ENCODE peak calls at places on chromosome 11, in seven cellular contexts. One of them, this sample, is unnamed.

GRCh38 chr11:128772814-128773213 is 78.9 kb downstream of the FLI1 start:
- DNase-seq in left ventricle myocardium inferior: peak; percentile 59
- DNase-seq in stomach: peak; percentile 76
- DNase-seq in IMR-90: no peak
- DNase-seq in kidney: peak; percentile 92
- DNase-seq in left lung: peak; percentile 89
- DNase-seq in psoas muscle: peak; percentile 39
- DNase-seq in this sample: peak; percentile 82

GRCh38 chr11:108494182-108494581 is 4.0 kb downstream of the POGLUT3 start:
- DNase-seq in left ventricle myocardium inferior: no peak
- DNase-seq in kidney: no peak
- DNase-seq in left lung: no peak
- DNase-seq in psoas muscle: no peak
- DNase-seq in IMR-90: no peak
- DNase-seq in stomach: no peak
- DNase-seq in this sample: no peak

GRCh38 chr11:76601272-76601671 is 69.3 kb downstream of the LRRC32 start:
- DNase-seq in stomach: no peak
- DNase-seq in IMR-90: no peak
- DNase-seq in left lung: no peak
- DNase-seq in kidney: no peak
- DNase-seq in psoas muscle: no peak
- DNase-seq in left ventricle myocardium inferior: no peak
- DNase-seq in this sample: no peak

GRCh38 chr11:123543796-123544195 is 110.6 kb downstream of the SCN3B start:
- DNase-seq in stomach: no peak
- DNase-seq in psoas muscle: no peak
- DNase-seq in left ventricle myocardium inferior: no peak
- DNase-seq in kidney: no peak
- DNase-seq in left lung: no peak
- DNase-seq in IMR-90: peak; percentile 70
- DNase-seq in this sample: no peak

GRCh38 chr11:8533332-8533731 is 60.7 kb downstream of the STK33 start:
- DNase-seq in kidney: no peak
- DNase-seq in left ventricle myocardium inferior: no peak
- DNase-seq in IMR-90: no peak
- DNase-seq in left lung: no peak
- DNase-seq in stomach: no peak
- DNase-seq in psoas muscle: no peak
- DNase-seq in this sample: no peak

GRCh38 chr11:117128289-117128688 is 15.8 kb upstream of the PAFAH1B2 start:
- DNase-seq in stomach: no peak
- DNase-seq in left lung: no peak
- DNase-seq in kidney: no peak
- DNase-seq in left ventricle myocardium inferior: no peak
- DNase-seq in IMR-90: no peak
- DNase-seq in psoas muscle: no peak
- DNase-seq in this sample: no peak

GRCh38 chr11:62601114-62601363 is 626 bp downstream of the MTA2 start:
- DNase-seq in stomach: peak; percentile 52
- DNase-seq in IMR-90: no peak
- DNase-seq in kidney: no peak
- DNase-seq in psoas muscle: peak; percentile 64
- DNase-seq in left lung: no peak
- DNase-seq in left ventricle myocardium inferior: peak; percentile 62
- DNase-seq in this sample: no peak

GRCh38 chr11:14852571-14853177 is 39.4 kb downstream of the CYP2R1 start:
- DNase-seq in left lung: no peak
- DNase-seq in psoas muscle: no peak
- DNase-seq in kidney: no peak
- DNase-seq in IMR-90: no peak
- DNase-seq in left ventricle myocardium inferior: no peak
- DNase-seq in stomach: no peak
- DNase-seq in this sample: no peak

GRCh38 chr11:1272531-1272930 is 36.9 kb downstream of the TOLLIP start:
- DNase-seq in left ventricle myocardium inferior: no peak
- DNase-seq in left lung: peak; percentile 66
- DNase-seq in psoas muscle: no peak
- DNase-seq in IMR-90: no peak
- DNase-seq in kidney: peak; percentile 71
- DNase-seq in stomach: no peak
- DNase-seq in this sample: no peak

GRCh38 chr11:73950869-73951710 is at the start of gene DNAJB13:
- DNase-seq in left ventricle myocardium inferior: no peak
- DNase-seq in psoas muscle: no peak
- DNase-seq in kidney: peak; percentile 70
- DNase-seq in IMR-90: peak; percentile 60
- DNase-seq in left lung: no peak
- DNase-seq in stomach: peak; percentile 37
- DNase-seq in this sample: peak; percentile 64

GRCh38 chr11:96205460-96205809 is 137.6 kb downstream of the MAML2 start:
- DNase-seq in IMR-90: no peak
- DNase-seq in left ventricle myocardium inferior: no peak
- DNase-seq in left lung: no peak
- DNase-seq in psoas muscle: no peak
- DNase-seq in stomach: no peak
- DNase-seq in kidney: no peak
- DNase-seq in this sample: no peak

GRCh38 chr11:125942276-125942611 is 3.6 kb upstream of the VSIG10L2 start:
- DNase-seq in psoas muscle: no peak
- DNase-seq in left lung: no peak
- DNase-seq in left ventricle myocardium inferior: no peak
- DNase-seq in IMR-90: no peak
- DNase-seq in kidney: no peak
- DNase-seq in stomach: no peak
- DNase-seq in this sample: no peak

GRCh38 chr11:131914299-131914902 is 544.0 kb downstream of the NTM start:
- DNase-seq in left ventricle myocardium inferior: no peak
- DNase-seq in psoas muscle: no peak
- DNase-seq in left lung: no peak
- DNase-seq in kidney: no peak
- DNase-seq in stomach: no peak
- DNase-seq in IMR-90: peak; percentile 44
- DNase-seq in this sample: no peak

GRCh38 chr11:8870461-8871282 is 40.3 kb upstream of the AKIP1 start:
- DNase-seq in left ventricle myocardium inferior: peak; percentile 57
- DNase-seq in psoas muscle: peak; percentile 48
- DNase-seq in left lung: peak; percentile 89
- DNase-seq in stomach: peak; percentile 75
- DNase-seq in IMR-90: peak; percentile 75
- DNase-seq in kidney: peak; percentile 87
- DNase-seq in this sample: peak; percentile 84

GRCh38 chr11:46069595-46069994 is 51.7 kb downstream of the PHF21A start:
- DNase-seq in left ventricle myocardium inferior: no peak
- DNase-seq in IMR-90: no peak
- DNase-seq in stomach: no peak
- DNase-seq in left lung: no peak
- DNase-seq in kidney: no peak
- DNase-seq in psoas muscle: no peak
- DNase-seq in this sample: no peak

GRCh38 chr11:92844197-92844596 is 125.3 kb upstream of the MTNR1B start:
- DNase-seq in psoas muscle: no peak
- DNase-seq in kidney: no peak
- DNase-seq in IMR-90: no peak
- DNase-seq in left ventricle myocardium inferior: no peak
- DNase-seq in stomach: no peak
- DNase-seq in left lung: peak; percentile 64
- DNase-seq in this sample: no peak

GRCh38 chr11:78149646-78150045 is 10.2 kb upstream of the ALG8 start:
- DNase-seq in stomach: no peak
- DNase-seq in IMR-90: peak; percentile 87
- DNase-seq in kidney: no peak
- DNase-seq in psoas muscle: no peak
- DNase-seq in left lung: no peak
- DNase-seq in left ventricle myocardium inferior: no peak
- DNase-seq in this sample: no peak

GRCh38 chr11:114068327-114068726 is 8.8 kb downstream of the ZBTB16 start:
- DNase-seq in left lung: no peak
- DNase-seq in stomach: no peak
- DNase-seq in kidney: no peak
- DNase-seq in psoas muscle: no peak
- DNase-seq in left ventricle myocardium inferior: no peak
- DNase-seq in IMR-90: no peak
- DNase-seq in this sample: no peak

GRCh38 chr11:93659216-93659615 is 2.3 kb upstream of the CEP295 start:
- DNase-seq in stomach: no peak
- DNase-seq in IMR-90: no peak
- DNase-seq in left ventricle myocardium inferior: no peak
- DNase-seq in psoas muscle: no peak
- DNase-seq in kidney: no peak
- DNase-seq in left lung: no peak
- DNase-seq in this sample: no peak

DNA sequence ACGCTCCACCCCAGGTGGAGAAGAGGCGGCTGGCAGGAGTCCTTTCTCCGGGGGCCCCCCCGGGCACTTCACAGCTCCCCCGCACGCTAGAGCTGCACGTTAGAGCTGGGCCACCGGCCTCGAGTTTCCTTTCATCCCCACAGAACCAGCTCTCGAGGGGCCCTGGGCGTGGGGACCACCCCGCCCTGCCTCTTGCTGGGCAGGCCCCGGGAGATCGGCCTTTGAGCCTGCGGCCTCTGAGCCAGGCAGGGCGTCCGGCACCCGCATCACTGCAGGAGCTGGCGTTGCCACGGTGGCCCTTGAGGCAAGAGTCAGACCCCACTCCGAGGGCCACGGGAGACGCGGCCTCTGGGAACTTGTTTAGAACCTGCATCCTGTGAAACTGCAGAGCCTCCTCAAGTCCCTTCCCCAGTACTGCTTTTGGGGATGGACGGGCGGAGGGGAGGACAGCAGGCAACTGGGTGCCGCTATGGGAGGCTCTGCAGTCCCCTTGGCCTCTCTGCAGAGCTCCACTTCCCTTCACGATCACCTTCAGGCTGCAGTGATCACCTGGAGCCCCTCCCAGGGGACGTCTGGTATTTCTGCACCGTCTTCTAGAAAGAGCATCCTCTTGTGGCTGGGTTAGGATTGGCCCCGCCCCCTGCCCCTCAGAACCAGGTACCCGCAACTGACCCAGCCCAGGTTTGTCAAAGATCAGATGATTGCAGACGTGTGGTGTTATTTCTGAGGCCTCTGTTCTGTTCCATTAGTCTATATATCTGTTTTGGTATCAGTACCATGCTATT is 13.9 kb upstream of the GAL start:
- DNase-seq in left ventricle myocardium inferior: no peak
- DNase-seq in psoas muscle: no peak
- DNase-seq in left lung: peak; percentile 74
- DNase-seq in stomach: no peak
- DNase-seq in kidney: peak; percentile 62
- DNase-seq in IMR-90: no peak
- DNase-seq in this sample: no peak
- TF ChIP-seq CTCF in left ventricle myocardium inferior: no peak
- TF ChIP-seq CTCF in psoas muscle: no peak
- TF ChIP-seq CTCF in left lung: no peak
- TF ChIP-seq CTCF in stomach: no peak
- TF ChIP-seq CTCF in kidney: no peak
- TF ChIP-seq CTCF in IMR-90: no peak
- TF ChIP-seq CTCF in this sample: no peak

GRCh38 chr11:59779487-59779886 is 24.3 kb downstream of the STX3 start:
- DNase-seq in kidney: no peak
- DNase-seq in left ventricle myocardium inferior: no peak
- DNase-seq in left lung: no peak
- DNase-seq in stomach: no peak
- DNase-seq in IMR-90: no peak
- DNase-seq in psoas muscle: no peak
- DNase-seq in this sample: no peak

GRCh38 chr11:59777104-59777503 is 21.9 kb downstream of the STX3 start:
- DNase-seq in IMR-90: no peak
- DNase-seq in kidney: no peak
- DNase-seq in psoas muscle: no peak
- DNase-seq in left ventricle myocardium inferior: no peak
- DNase-seq in left lung: no peak
- DNase-seq in stomach: no peak
- DNase-seq in this sample: no peak

GRCh38 chr11:59782080-59782479 is 26.9 kb downstream of the STX3 start:
- DNase-seq in stomach: no peak
- DNase-seq in left lung: no peak
- DNase-seq in left ventricle myocardium inferior: no peak
- DNase-seq in IMR-90: no peak
- DNase-seq in kidney: no peak
- DNase-seq in psoas muscle: no peak
- DNase-seq in this sample: no peak

GRCh38 chr11:59776210-59777066 is 21.3 kb downstream of the STX3 start:
- DNase-seq in left lung: no peak
- DNase-seq in psoas muscle: no peak
- DNase-seq in stomach: no peak
- DNase-seq in left ventricle myocardium inferior: no peak
- DNase-seq in IMR-90: peak; percentile 78
- DNase-seq in kidney: no peak
- DNase-seq in this sample: no peak

DNA sequence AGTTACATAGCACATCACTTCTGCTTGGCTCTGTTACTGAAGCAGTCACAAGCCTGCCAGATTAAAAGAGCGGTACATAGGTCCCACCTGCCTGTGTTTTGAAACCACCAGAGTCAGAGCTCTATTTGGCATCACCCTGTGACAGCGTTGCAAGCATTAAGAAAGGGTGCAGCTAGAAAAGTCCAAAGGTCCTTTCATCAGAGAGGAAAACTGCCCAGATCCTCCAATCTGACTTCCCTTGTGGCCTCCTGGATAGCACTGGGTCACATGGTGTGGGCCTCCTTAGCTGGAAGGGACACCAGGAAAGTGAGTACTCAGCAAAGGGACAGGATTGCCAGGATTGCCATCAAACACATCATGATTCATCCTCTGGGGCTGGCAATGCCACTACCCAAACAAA is 22.9 kb downstream of the STX3 start:
- DNase-seq in psoas muscle: no peak
- DNase-seq in kidney: no peak
- DNase-seq in left lung: no peak
- DNase-seq in left ventricle myocardium inferior: no peak
- DNase-seq in stomach: peak; percentile 52
- DNase-seq in IMR-90: no peak
- DNase-seq in this sample: no peak
- H3K36me3 ChIP-seq in psoas muscle: peaks cover 5% of the 10 kb centered on the region
- H3K36me3 ChIP-seq in kidney: no peaks in the 10 kb centered on the region
- H3K36me3 ChIP-seq in left lung: peaks cover 51% of the 10 kb centered on the region
- H3K36me3 ChIP-seq in left ventricle myocardium inferior: peaks cover 28% of the 10 kb centered on the region
- H3K36me3 ChIP-seq in stomach: peaks cover 15% of the 10 kb centered on the region
- H3K36me3 ChIP-seq in IMR-90: no peaks in the 10 kb centered on the region
- H3K36me3 ChIP-seq in this sample: peaks cover 54% of the 10 kb centered on the region

GRCh38 chr11:130070109-130070828 is 575 bp downstream of the APLP2 start:
- DNase-seq in left lung: peak; percentile 89
- DNase-seq in IMR-90: peak; percentile 13
- DNase-seq in kidney: peak; percentile 84
- DNase-seq in left ventricle myocardium inferior: peak; percentile 42
- DNase-seq in psoas muscle: peak; percentile 53
- DNase-seq in stomach: peak; percentile 60
- DNase-seq in this sample: peak; percentile 65
- TF ChIP-seq CTCF in left lung: no peak
- TF ChIP-seq CTCF in IMR-90: peak; percentile 17
- TF ChIP-seq CTCF in kidney: no peak
- TF ChIP-seq CTCF in left ventricle myocardium inferior: peak; percentile 21
- TF ChIP-seq CTCF in psoas muscle: no peak
- TF ChIP-seq CTCF in stomach: no peak
- TF ChIP-seq CTCF in this sample: peak; percentile 14

DNA sequence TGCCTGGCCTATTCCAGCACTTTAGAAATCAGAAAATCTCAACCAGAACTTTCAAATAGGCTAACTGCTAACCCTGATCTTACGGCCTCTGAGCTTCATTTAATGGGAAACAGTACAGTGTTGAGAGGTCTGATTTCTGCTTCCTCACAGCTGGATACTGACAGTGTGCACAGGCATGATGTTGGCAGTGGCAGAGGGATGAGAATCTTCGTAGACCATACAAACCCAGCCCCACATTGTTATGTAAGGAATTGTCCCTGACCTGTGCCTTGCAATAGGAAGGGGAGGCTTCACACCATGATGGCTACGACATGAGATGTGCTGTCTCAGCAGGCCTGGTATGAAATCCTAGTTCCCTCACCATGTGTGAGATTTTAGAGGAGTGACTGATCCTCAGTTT is 49.0 kb downstream of the CD44 start:
- DNase-seq in IMR-90: no peak
- DNase-seq in kidney: no peak
- DNase-seq in left lung: no peak
- DNase-seq in stomach: no peak
- DNase-seq in psoas muscle: no peak
- DNase-seq in left ventricle myocardium inferior: no peak
- DNase-seq in this sample: no peak
- H3K36me3 ChIP-seq in IMR-90: peaks cover 50% of the 10 kb centered on the region
- H3K36me3 ChIP-seq in kidney: no peaks in the 10 kb centered on the region
- H3K36me3 ChIP-seq in left lung: peaks cover 100% of the 10 kb centered on the region
- H3K36me3 ChIP-seq in stomach: no peaks in the 10 kb centered on the region
- H3K36me3 ChIP-seq in psoas muscle: no peaks in the 10 kb centered on the region
- H3K36me3 ChIP-seq in left ventricle myocardium inferior: peaks cover 9% of the 10 kb centered on the region
- H3K36me3 ChIP-seq in this sample: peaks cover 87% of the 10 kb centered on the region

This sample was measured in lower lobe of right lung.